ENCODE peak calls at places on chromosomes 2 and 18, in eight cellular contexts. One of them, this sample, is unnamed.

GRCh38 chr2:7094113-7094760 is 177.0 kb downstream of the RNF144A start:
- DNase-seq in stimulated activated CD4-positive, alpha-beta T cell treated with anti-CD3 and anti-CD28 coated beads, Interleukin-4, amount 100 ng/mL, for 1 hour: no peak
- DNase-seq in ELF-1: no peak
- DNase-seq in ovary: no peak
- DNase-seq in ELR: no peak
- DNase-seq in neuronal stem cell: no peak
- DNase-seq in AG09309: no peak
- DNase-seq in glomerular endothelial cell: no peak
- DNase-seq in this sample: no peak

GRCh38 chr2:179596018-179596417 is 265.4 kb downstream of the ZNF385B start:
- DNase-seq in stimulated activated CD4-positive, alpha-beta T cell treated with anti-CD3 and anti-CD28 coated beads, Interleukin-4, amount 100 ng/mL, for 1 hour: no peak
- DNase-seq in ELF-1: no peak
- DNase-seq in ovary: no peak
- DNase-seq in ELR: peak; percentile 70
- DNase-seq in neuronal stem cell: no peak
- DNase-seq in AG09309: peak; percentile 63
- DNase-seq in glomerular endothelial cell: no peak
- DNase-seq in this sample: no peak

GRCh38 chr2:236117861-236118269 is 50.3 kb downstream of the GBX2 start:
- DNase-seq in stimulated activated CD4-positive, alpha-beta T cell treated with anti-CD3 and anti-CD28 coated beads, Interleukin-4, amount 100 ng/mL, for 1 hour: no peak
- DNase-seq in ELF-1: no peak
- DNase-seq in ovary: no peak
- DNase-seq in ELR: no peak
- DNase-seq in neuronal stem cell: no peak
- DNase-seq in AG09309: no peak
- DNase-seq in glomerular endothelial cell: no peak
- DNase-seq in this sample: no peak

GRCh38 chr2:172739651-172740050 is 4.0 kb downstream of the RAPGEF4 start:
- DNase-seq in stimulated activated CD4-positive, alpha-beta T cell treated with anti-CD3 and anti-CD28 coated beads, Interleukin-4, amount 100 ng/mL, for 1 hour: no peak
- DNase-seq in ELF-1: no peak
- DNase-seq in ovary: no peak
- DNase-seq in ELR: no peak
- DNase-seq in neuronal stem cell: no peak
- DNase-seq in AG09309: no peak
- DNase-seq in glomerular endothelial cell: no peak
- DNase-seq in this sample: no peak

GRCh38 chr2:23635666-23636340 is 250.8 kb downstream of the KLHL29 start:
- DNase-seq in stimulated activated CD4-positive, alpha-beta T cell treated with anti-CD3 and anti-CD28 coated beads, Interleukin-4, amount 100 ng/mL, for 1 hour: no peak
- DNase-seq in ELF-1: no peak
- DNase-seq in ovary: no peak
- DNase-seq in ELR: no peak
- DNase-seq in neuronal stem cell: no peak
- DNase-seq in AG09309: no peak
- DNase-seq in glomerular endothelial cell: no peak
- DNase-seq in this sample: no peak

GRCh38 chr2:151999058-151999457 is 99.8 kb downstream of the CACNB4 start:
- DNase-seq in stimulated activated CD4-positive, alpha-beta T cell treated with anti-CD3 and anti-CD28 coated beads, Interleukin-4, amount 100 ng/mL, for 1 hour: peak; percentile 30
- DNase-seq in ELF-1: peak; percentile 75
- DNase-seq in ovary: no peak
- DNase-seq in ELR: peak; percentile 74
- DNase-seq in neuronal stem cell: peak; percentile 60
- DNase-seq in AG09309: no peak
- DNase-seq in glomerular endothelial cell: peak; percentile 10
- DNase-seq in this sample: peak; percentile 52

GRCh38 chr2:46200100-46200690 is 97.0 kb upstream of the EPAS1 start:
- DNase-seq in stimulated activated CD4-positive, alpha-beta T cell treated with anti-CD3 and anti-CD28 coated beads, Interleukin-4, amount 100 ng/mL, for 1 hour: no peak
- DNase-seq in ELF-1: no peak
- DNase-seq in ovary: no peak
- DNase-seq in ELR: no peak
- DNase-seq in neuronal stem cell: no peak
- DNase-seq in AG09309: no peak
- DNase-seq in glomerular endothelial cell: no peak
- DNase-seq in this sample: no peak

GRCh38 chr2:237184192-237184922 is 98.7 kb downstream of the COPS8 start:
- DNase-seq in stimulated activated CD4-positive, alpha-beta T cell treated with anti-CD3 and anti-CD28 coated beads, Interleukin-4, amount 100 ng/mL, for 1 hour: no peak
- DNase-seq in ELF-1: no peak
- DNase-seq in ovary: no peak
- DNase-seq in ELR: peak; percentile 98
- DNase-seq in neuronal stem cell: no peak
- DNase-seq in AG09309: no peak
- DNase-seq in glomerular endothelial cell: no peak
- DNase-seq in this sample: no peak

GRCh38 chr2:36266536-36267121 is 88.9 kb upstream of the CRIM1 start:
- DNase-seq in stimulated activated CD4-positive, alpha-beta T cell treated with anti-CD3 and anti-CD28 coated beads, Interleukin-4, amount 100 ng/mL, for 1 hour: no peak
- DNase-seq in ELF-1: no peak
- DNase-seq in ovary: no peak
- DNase-seq in ELR: no peak
- DNase-seq in neuronal stem cell: no peak
- DNase-seq in AG09309: no peak
- DNase-seq in glomerular endothelial cell: no peak
- DNase-seq in this sample: no peak

GRCh38 chr2:17545680-17546613 is 5.5 kb downstream of the VSNL1 start:
- DNase-seq in stimulated activated CD4-positive, alpha-beta T cell treated with anti-CD3 and anti-CD28 coated beads, Interleukin-4, amount 100 ng/mL, for 1 hour: no peak
- DNase-seq in ELF-1: no peak
- DNase-seq in ovary: no peak
- DNase-seq in ELR: no peak
- DNase-seq in neuronal stem cell: no peak
- DNase-seq in AG09309: no peak
- DNase-seq in glomerular endothelial cell: no peak
- DNase-seq in this sample: no peak

GRCh38 chr2:27446057-27446456 is 3.9 kb downstream of the KRTCAP3 start:
- DNase-seq in stimulated activated CD4-positive, alpha-beta T cell treated with anti-CD3 and anti-CD28 coated beads, Interleukin-4, amount 100 ng/mL, for 1 hour: no peak
- DNase-seq in ELF-1: no peak
- DNase-seq in ovary: no peak
- DNase-seq in ELR: no peak
- DNase-seq in neuronal stem cell: no peak
- DNase-seq in AG09309: no peak
- DNase-seq in glomerular endothelial cell: no peak
- DNase-seq in this sample: no peak

GRCh38 chr18:13269599-13270011 is 51.0 kb downstream of the LDLRAD4 start:
- DNase-seq in stimulated activated CD4-positive, alpha-beta T cell treated with anti-CD3 and anti-CD28 coated beads, Interleukin-4, amount 100 ng/mL, for 1 hour: peak; percentile 30
- DNase-seq in ELF-1: no peak
- DNase-seq in ovary: no peak
- DNase-seq in ELR: no peak
- DNase-seq in neuronal stem cell: no peak
- DNase-seq in AG09309: no peak
- DNase-seq in glomerular endothelial cell: no peak
- DNase-seq in this sample: peak; percentile 63

GRCh38 chr2:219626540-219626939 is 890 bp upstream of the SLC4A3 start:
- DNase-seq in stimulated activated CD4-positive, alpha-beta T cell treated with anti-CD3 and anti-CD28 coated beads, Interleukin-4, amount 100 ng/mL, for 1 hour: no peak
- DNase-seq in ELF-1: no peak
- DNase-seq in ovary: peak; percentile 54
- DNase-seq in ELR: no peak
- DNase-seq in neuronal stem cell: no peak
- DNase-seq in AG09309: no peak
- DNase-seq in glomerular endothelial cell: no peak
- DNase-seq in this sample: peak; percentile 19

GRCh38 chr2:47002480-47003381 is 87.1 kb upstream of the MCFD2 start:
- DNase-seq in stimulated activated CD4-positive, alpha-beta T cell treated with anti-CD3 and anti-CD28 coated beads, Interleukin-4, amount 100 ng/mL, for 1 hour: no peak
- DNase-seq in ELF-1: peak; percentile 81
- DNase-seq in ovary: peak; percentile 76
- DNase-seq in ELR: peak; percentile 16
- DNase-seq in neuronal stem cell: peak; percentile 71
- DNase-seq in AG09309: no peak
- DNase-seq in glomerular endothelial cell: no peak
- DNase-seq in this sample: peak; percentile 45

GRCh38 chr2:197575987-197576386 is 60.1 kb downstream of the MOB4 start:
- DNase-seq in stimulated activated CD4-positive, alpha-beta T cell treated with anti-CD3 and anti-CD28 coated beads, Interleukin-4, amount 100 ng/mL, for 1 hour: no peak
- DNase-seq in ELF-1: no peak
- DNase-seq in ovary: no peak
- DNase-seq in ELR: no peak
- DNase-seq in neuronal stem cell: no peak
- DNase-seq in AG09309: no peak
- DNase-seq in glomerular endothelial cell: no peak
- DNase-seq in this sample: peak; percentile 49

GRCh38 chr2:133788391-133788790 is 220.1 kb upstream of the NCKAP5 start:
- DNase-seq in stimulated activated CD4-positive, alpha-beta T cell treated with anti-CD3 and anti-CD28 coated beads, Interleukin-4, amount 100 ng/mL, for 1 hour: no peak
- DNase-seq in ELF-1: no peak
- DNase-seq in ovary: no peak
- DNase-seq in ELR: peak; percentile 69
- DNase-seq in neuronal stem cell: no peak
- DNase-seq in AG09309: no peak
- DNase-seq in glomerular endothelial cell: no peak
- DNase-seq in this sample: no peak

This sample was measured in left cardiac atrium.